ENCODE peak calls at places on chromosomes 11 and 22, in nine cellular contexts. E is spleen, D is body of pancreas, I is sigmoid colon, W is gastrocnemius medialis, K is uterus, X is heart left ventricle, Q is HCT116, V is ovary. B is an unnamed sample. For H3K4me1 and H3K27me3, the result is how much of the 10 kb centered on the place peaks cover.

GRCh38 chr11:82539669-82540068 is 194.0 kb downstream of the FAM181B start:
- DNase-seq in I (no peak), V (no peak), E (no peak), K (no peak), D (no peak), W (no peak), X (no peak), Q (no peak), B (no peak)

GRCh38 chr22:20211997-20212753 is 55.9 kb downstream of the RTN4R start:
- DNase-seq in Q (peak), V (peak), K (peak), X (peak), W (peak), D (peak), E (no peak), I (peak), B (no peak)

GRCh38 chr22:32515074-32515473 is 40.5 kb downstream of the FBXO7 start:
- DNase-seq in W (no peak), D (no peak), K (no peak), V (no peak), E (no peak), Q (no peak), X (no peak), I (no peak), B (no peak)

GRCh38 chr11:40292636-40293585 is 1166.5 kb downstream of the LRRC4C start:
- DNase-seq in K (peak), E (no peak), I (peak), W (no peak), D (no peak), Q (no peak), X (no peak), V (no peak), B (no peak)

GRCh38 chr22:45781459-45781858 is 109.8 kb downstream of the ATXN10 start:
- DNase-seq in E (no peak), V (no peak), I (no peak), K (no peak), D (no peak), W (no peak), X (no peak), Q (no peak), B (no peak)

GRCh38 chr11:64312947-64313346 is 4.4 kb downstream of the TRMT112 start:
- DNase-seq in I (no peak), K (no peak), D (no peak), X (no peak), W (no peak), Q (no peak), V (peak), E (no peak), B (no peak)

GRCh38 chr11:45929486-45930030 is 7.1 kb downstream of the LARGE2 start:
- DNase-seq in E (peak), I (no peak), D (no peak), V (no peak), X (no peak), W (no peak), K (no peak), Q (no peak), B (no peak)

GRCh38 chr22:36986242-36986821 is 32.9 kb downstream of the TST start:
- DNase-seq in E (no peak), K (no peak), D (no peak), V (no peak), X (no peak), W (no peak), I (no peak), Q (no peak), B (no peak)

GRCh38 chr22:48084041-48084748 is 1321.7 kb downstream of the TBC1D22A start:
- DNase-seq in V (no peak), E (peak), D (no peak), I (peak), X (no peak), Q (no peak), K (no peak), W (no peak), B (no peak)

GRCh38 chr11:34136420-34136819 is 31.0 kb downstream of the NAT10 start:
- DNase-seq in K (no peak), X (no peak), D (no peak), I (no peak), Q (no peak), W (no peak), E (no peak), V (no peak), B (no peak)

GRCh38 chr22:24703101-24703500 is 71.4 kb downstream of the PIWIL3 start:
- DNase-seq in V (peak), K (no peak), W (no peak), I (no peak), D (peak), E (no peak), Q (no peak), X (peak), B (no peak)

GRCh38 chr11:116225236-116225635 is 547.6 kb downstream of the BUD13 start:
- DNase-seq in Q (no peak), W (no peak), K (no peak), V (no peak), X (no peak), E (no peak), D (no peak), I (no peak), B (no peak)

GRCh38 chr11:119433369-119433749 is 10.4 kb upstream of the THY1 start:
- DNase-seq in E (no peak), W (no peak), V (no peak), K (no peak), D (no peak), I (no peak), Q (no peak), X (no peak), B (no peak)

GRCh38 chr11:46710821-46711269 is 8.2 kb upstream of the F2 start:
- DNase-seq in K (peak), I (peak), V (peak), X (peak), D (peak), Q (no peak), E (no peak), W (peak), B (no peak)

GRCh38 chr11:84648413-84648812 is 978.7 kb downstream of the DLG2 start:
- DNase-seq in E (no peak), D (no peak), V (no peak), K (no peak), Q (no peak), W (no peak), I (no peak), X (no peak), B (no peak)

GRCh38 chr22:45976351-45977002 is 485 bp downstream of the WNT7B start:
- DNase-seq in X (no peak), E (no peak), V (no peak), K (no peak), D (no peak), W (no peak), Q (no peak), I (no peak), B (no peak)

GRCh38 chr11:64868904-64869570 is 9.4 kb downstream of the EHD1 start:
- DNase-seq in I (no peak), K (peak), W (peak), X (peak), V (peak), E (peak), D (no peak), Q (no peak), B (no peak)

GRCh38 chr22:48889887-48890692 is 937.6 kb downstream of the BRD1 start:
- DNase-seq in I (peak), X (no peak), D (no peak), V (peak), Q (no peak), E (peak), W (no peak), K (no peak), B (no peak)

GRCh38 chr11:115643491-115643995 is 139.3 kb upstream of the CADM1 start:
- DNase-seq in W (no peak), Q (no peak), X (no peak), E (no peak), K (no peak), I (no peak), D (no peak), V (no peak), B (no peak)

DNA sequence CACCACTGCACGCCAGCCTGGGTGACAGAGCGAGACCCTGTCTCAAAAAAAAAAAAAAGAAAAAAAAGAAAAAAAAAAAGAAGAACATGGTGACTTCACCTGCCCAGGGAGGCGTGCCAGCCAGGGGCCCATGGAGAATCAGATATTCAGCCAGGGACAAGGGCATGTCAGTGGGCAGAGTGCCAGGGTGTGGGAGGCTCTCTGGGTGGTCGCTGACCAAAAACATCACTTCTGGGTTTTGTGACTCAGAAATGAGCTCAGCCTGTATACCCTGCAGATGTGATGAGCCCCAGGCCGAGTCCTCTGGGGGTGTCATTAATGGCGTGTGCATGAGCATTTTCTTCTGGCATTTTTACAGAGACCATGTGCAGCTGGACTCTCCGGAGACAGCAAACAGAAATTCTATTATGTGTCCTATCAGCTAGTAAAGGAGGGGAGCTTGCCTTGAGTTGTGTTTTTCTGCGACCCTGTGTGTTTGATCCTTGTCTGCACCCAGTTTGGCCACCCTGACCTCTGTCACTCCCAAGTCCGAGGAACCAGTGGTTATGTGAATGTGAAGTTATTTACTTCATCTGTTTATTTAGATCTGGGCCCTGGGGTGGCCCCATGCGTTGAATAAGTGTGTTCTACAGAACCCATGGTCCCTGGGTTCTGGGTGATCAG is 53.6 kb downstream of the BCR start:
- DNase-seq in K (peak), X (peak), E (no peak), I (no peak), V (peak), W (no peak), D (no peak), Q (no peak), B (no peak)
- H3K4me1 ChIP-seq in K (under half), X (under half), E (half or more), I (under half), V (under half), W (under half), D (under half), Q (under half), B (under half)

DNA sequence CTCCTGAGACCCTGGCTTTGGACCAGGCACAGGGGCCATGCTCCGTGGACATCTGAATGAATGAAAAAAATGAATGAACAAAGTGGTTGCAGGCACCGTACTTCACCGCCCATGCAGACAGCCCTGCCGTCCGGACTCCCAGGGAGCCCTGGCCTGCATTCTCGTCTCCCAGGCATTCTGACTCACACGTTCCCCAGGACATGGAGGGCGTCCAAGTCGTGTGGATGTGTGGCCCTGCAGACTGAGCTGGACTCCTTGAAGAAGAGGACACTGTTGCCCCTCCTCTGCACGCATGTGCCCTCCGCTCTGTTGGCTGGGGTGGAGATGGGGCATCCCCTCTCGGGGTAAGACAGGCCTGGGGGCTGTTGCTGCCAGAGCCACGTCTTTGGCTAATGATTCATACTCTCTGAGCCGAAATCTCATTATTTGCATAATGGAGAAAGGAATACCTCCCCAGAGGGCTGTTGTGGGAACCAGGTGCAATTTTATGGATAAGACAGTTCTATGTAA is 49.7 kb downstream of the RTL6 start:
- DNase-seq in K (peak), Q (no peak), X (peak), I (peak), E (peak), V (peak), D (peak), W (peak), B (no peak)
- TF ChIP-seq POLR2A in K (no peak), Q (no peak), X (no peak), I (no peak), E (no peak), V (no peak), D (no peak), W (no peak), B (no peak)

GRCh38 chr11:67022961-67023956 is at the start of gene SYT12:
- DNase-seq in V (no peak), X (no peak), E (no peak), I (no peak), K (no peak), W (no peak), D (no peak), Q (no peak), B (no peak)

GRCh38 chr11:67024410-67024809 is 1.5 kb downstream of the SYT12 start:
- DNase-seq in E (no peak), I (no peak), V (no peak), X (no peak), Q (no peak), D (no peak), K (no peak), W (no peak), B (no peak)

GRCh38 chr11:67025750-67026149 is 2.8 kb downstream of the SYT12 start:
- DNase-seq in V (no peak), D (no peak), I (no peak), K (no peak), W (no peak), Q (no peak), X (no peak), E (no peak), B (no peak)

GRCh38 chr11:67023957-67024353 is 1.0 kb downstream of the SYT12 start:
- DNase-seq in Q (no peak), W (no peak), I (no peak), D (no peak), X (no peak), E (no peak), V (no peak), K (no peak), B (no peak)

GRCh38 chr11:67024966-67025365 is 2.0 kb downstream of the SYT12 start:
- DNase-seq in K (no peak), W (no peak), Q (no peak), V (no peak), E (no peak), I (no peak), X (no peak), D (no peak), B (no peak)
- H3K27me3 ChIP-seq in K (under half), W (under half), Q (under half), V (under half), E (under half), I (under half), X (under half), D (under half), B (under half)

DNA sequence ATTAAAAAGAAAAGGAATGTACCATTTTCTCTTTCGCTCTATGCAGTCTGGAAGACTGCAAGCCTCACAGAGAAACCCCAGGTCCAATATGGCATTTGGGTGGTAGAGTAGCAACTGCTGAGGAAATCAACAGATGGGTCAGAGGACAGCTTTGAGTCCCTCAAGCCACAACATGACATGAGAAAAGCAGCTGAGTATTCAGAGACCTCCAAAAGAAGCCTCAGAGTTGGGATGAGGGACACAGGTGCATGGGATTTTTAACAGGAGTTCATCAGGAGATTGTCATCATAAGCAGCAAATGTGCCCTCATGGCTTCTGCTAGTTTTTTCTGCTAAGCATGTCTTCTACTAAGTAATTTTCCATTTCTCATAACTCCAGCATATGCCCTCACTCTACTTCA is 111.6 kb downstream of the BLID start:
- DNase-seq in X (no peak), I (no peak), K (no peak), W (no peak), E (no peak), V (no peak), Q (no peak), D (no peak), B (no peak)
- H3K4me1 ChIP-seq in X (under half), I (under half), K (under half), W (under half), E (under half), V (under half), Q (under half), D (under half), B (under half)

GRCh38 chr11:124751741-124752470 is at the start of gene VSIG2:
- DNase-seq in I (no peak), W (no peak), K (no peak), V (no peak), Q (no peak), X (no peak), D (no peak), E (peak), B (no peak)
- TF ChIP-seq POLR2A in I (no peak), W (no peak), K (no peak), V (no peak), Q (no peak), X (no peak), D (no peak), E (no peak), B (no peak)

DNA sequence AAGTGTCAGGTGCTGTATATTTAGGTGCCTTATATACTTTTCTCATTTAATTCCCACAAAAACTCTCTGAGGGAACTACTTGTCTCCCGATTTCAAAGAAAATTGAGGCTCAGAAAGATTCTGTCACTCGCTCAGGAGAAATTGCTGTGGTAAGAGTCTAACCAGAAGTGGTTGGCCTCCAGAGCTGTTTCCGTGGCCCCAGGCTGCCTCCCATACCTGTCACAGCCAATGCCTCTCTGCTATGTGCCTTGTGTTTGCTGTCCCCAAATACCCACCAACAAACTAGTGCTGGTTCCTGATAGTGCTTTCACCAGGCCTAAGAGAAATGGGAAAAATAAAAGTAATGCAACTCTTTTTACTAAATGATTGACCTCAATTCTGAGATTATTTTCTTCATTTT is 21.0 kb upstream of the TMEM86A start:
- DNase-seq in X (no peak), I (no peak), E (no peak), K (no peak), V (no peak), W (no peak), D (no peak), Q (no peak), B (no peak)
- H3K27me3 ChIP-seq in X (under half), I (under half), E (under half), K (under half), V (under half), W (under half), D (under half), Q (under half), B (under half)

GRCh38 chr11:23233075-23233474 is 372.8 kb upstream of the CCDC179 start:
- DNase-seq in K (no peak), V (no peak), E (no peak), X (no peak), D (no peak), W (no peak), Q (no peak), I (no peak), B (no peak)

GRCh38 chr11:23232652-23233051 is 372.4 kb upstream of the CCDC179 start:
- DNase-seq in Q (no peak), D (no peak), I (no peak), E (no peak), V (no peak), K (no peak), W (no peak), X (no peak), B (no peak)

DNA sequence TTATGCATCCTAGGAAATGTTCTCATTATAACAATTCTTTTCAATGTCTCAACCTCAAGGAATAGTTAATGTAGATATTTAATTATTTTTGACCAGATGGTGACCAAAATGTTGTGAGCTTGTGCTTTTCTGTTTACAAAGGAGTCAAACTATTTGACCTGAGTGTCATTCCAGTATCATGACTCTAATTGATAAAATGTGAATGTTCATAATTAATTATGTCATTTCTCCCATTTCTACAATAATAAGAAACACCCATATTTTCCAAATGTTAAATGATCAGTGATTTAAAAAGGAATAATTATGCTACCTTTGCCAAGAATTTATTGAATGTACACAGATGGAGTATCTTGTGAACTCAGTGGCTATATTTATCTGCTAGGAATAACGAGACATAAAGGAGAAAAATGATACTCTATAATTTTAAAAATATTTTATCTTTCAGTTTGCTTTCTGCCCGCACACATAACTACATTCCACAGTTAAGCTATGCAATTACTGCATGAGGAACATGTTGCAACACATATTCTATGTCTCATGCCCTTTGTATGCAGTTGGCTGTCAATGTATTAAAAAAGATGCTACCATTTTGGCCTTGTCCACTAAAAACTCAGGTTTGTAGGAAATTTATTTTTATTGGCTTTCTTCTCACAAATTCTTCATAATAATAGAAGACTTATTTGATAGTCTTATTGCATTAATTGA is 376.7 kb upstream of the CCDC179 start:
- DNase-seq in E (no peak), V (no peak), D (no peak), X (no peak), I (no peak), Q (no peak), K (no peak), W (no peak), B (no peak)
- H3K4me1 ChIP-seq in E (under half), V (under half), D (under half), X (under half), I (under half), Q (under half), K (under half), W (under half), B (under half)